ENCODE peak calls at places on chromosomes 3 and 15, in six cellular contexts. I, T, F, S, Y and O are unnamed samples.

GRCh38 chr15:33580526-33580925 is 269.8 kb downstream of the RYR3 start:
- DNase-seq in I (no peak), T (no peak), F (no peak), S (no peak), Y (no peak), O (no peak)

GRCh38 chr3:142115927-142116668 is 33.2 kb downstream of the TFDP2 start:
- DNase-seq in I (no peak), T (no peak), F (no peak), S (no peak), Y (no peak), O (no peak)

GRCh38 chr3:12229144-12229871 is 59.6 kb upstream of the PPARG start:
- DNase-seq in I (no peak), T (no peak), F (no peak), S (no peak), Y (no peak), O (no peak)

GRCh38 chr3:71063768-71064287 is 519.7 kb downstream of the FOXP1 start:
- DNase-seq in I (peak), T (peak), F (peak), S (no peak), Y (peak), O (peak)

GRCh38 chr15:73153024-73153423 is 100.8 kb downstream of the NEO1 start:
- DNase-seq in I (no peak), T (no peak), F (no peak), S (no peak), Y (no peak), O (no peak)

GRCh38 chr3:126434931-126435411 is 40.3 kb downstream of the CFAP100 start:
- DNase-seq in I (no peak), T (no peak), F (no peak), S (no peak), Y (no peak), O (no peak)

GRCh38 chr3:142997330-142997729 is 4.0 kb upstream of the U2SURP start:
- DNase-seq in I (no peak), T (no peak), F (no peak), S (no peak), Y (no peak), O (no peak)

GRCh38 chr3:180116658-180117057 is 79.9 kb upstream of the PEX5L start:
- DNase-seq in I (no peak), T (no peak), F (peak), S (no peak), Y (no peak), O (no peak)

GRCh38 chr3:112550859-112551258 is 10.9 kb downstream of the ATG3 start:
- DNase-seq in I (no peak), T (no peak), F (peak), S (no peak), Y (no peak), O (no peak)

GRCh38 chr15:96323250-96324162 is 7.0 kb upstream of the NR2F2 start:
- DNase-seq in I (no peak), T (no peak), F (peak), S (no peak), Y (no peak), O (no peak)

GRCh38 chr3:134675726-134676252 is 25.0 kb upstream of the KY start:
- DNase-seq in I (no peak), T (no peak), F (no peak), S (no peak), Y (no peak), O (no peak)

GRCh38 chr3:33442190-33442589 is 2.0 kb upstream of the UBP1 start:
- DNase-seq in I (no peak), T (no peak), F (no peak), S (no peak), Y (no peak), O (no peak)

GRCh38 chr3:24365168-24365567 is 129.5 kb downstream of the THRB start:
- DNase-seq in I (no peak), T (no peak), F (no peak), S (no peak), Y (peak), O (no peak)

GRCh38 chr3:128911911-128912310 is 32.5 kb downstream of the ACAD9 start:
- DNase-seq in I (no peak), T (no peak), F (no peak), S (no peak), Y (no peak), O (no peak)

GRCh38 chr3:64030741-64031140 is 7.4 kb upstream of the PSMD6 start:
- DNase-seq in I (peak), T (peak), F (peak), S (peak), Y (peak), O (peak)

GRCh38 chr15:74207652-74208440 is 5.3 kb upstream of the STRA6 start:
- DNase-seq in I (no peak), T (no peak), F (no peak), S (no peak), Y (no peak), O (no peak)

GRCh38 chr3:31210068-31210650 is 315.7 kb upstream of the GADL1 start:
- DNase-seq in I (no peak), T (no peak), F (peak), S (no peak), Y (no peak), O (no peak)

GRCh38 chr3:6631376-6631775 is 229.5 kb upstream of the GRM7 start:
- DNase-seq in I (no peak), T (no peak), F (no peak), S (no peak), Y (no peak), O (no peak)

GRCh38 chr15:44719293-44719999 is 8.1 kb downstream of the B2M start:
- DNase-seq in I (no peak), T (no peak), F (peak), S (peak), Y (no peak), O (peak)

GRCh38 chr15:42057744-42058646 is 36.4 kb downstream of the PLA2G4D start:
- DNase-seq in I (no peak), T (no peak), F (no peak), S (no peak), Y (peak), O (no peak)

GRCh38 chr15:49742381-49742780 is 121.5 kb downstream of the DTWD1 start:
- DNase-seq in I (no peak), T (no peak), F (no peak), S (no peak), Y (no peak), O (no peak)

GRCh38 chr15:61994216-61994615 is 66.0 kb downstream of the VPS13C start:
- DNase-seq in I (no peak), T (no peak), F (no peak), S (no peak), Y (peak), O (no peak)

GRCh38 chr15:84759018-84759417 is 10.6 kb downstream of the ZNF592 start:
- DNase-seq in I (no peak), T (no peak), F (no peak), S (no peak), Y (no peak), O (no peak)

GRCh38 chr3:192303235-192303634 is 424.1 kb downstream of the FGF12 start:
- DNase-seq in I (no peak), T (no peak), F (peak), S (no peak), Y (no peak), O (no peak)

GRCh38 chr3:126126811-126127431 is 43.0 kb upstream of the SLC41A3 start:
- DNase-seq in I (peak), T (no peak), F (no peak), S (no peak), Y (no peak), O (no peak)

GRCh38 chr15:67149859-67150824 is 84.7 kb downstream of the SMAD3 start:
- DNase-seq in I (peak), T (peak), F (peak), S (peak), Y (peak), O (peak)

GRCh38 chr3:27317096-27317495 is 52.1 kb downstream of the NEK10 start:
- DNase-seq in I (no peak), T (no peak), F (no peak), S (no peak), Y (no peak), O (no peak)

GRCh38 chr3:183823963-183824362 is 1.4 kb downstream of the MAP6D1 start:
- DNase-seq in I (no peak), T (no peak), F (peak), S (no peak), Y (peak), O (no peak)

GRCh38 chr15:59644757-59645156 is 12.6 kb downstream of the GTF2A2 start:
- DNase-seq in I (no peak), T (no peak), F (no peak), S (no peak), Y (no peak), O (no peak)

GRCh38 chr3:72105306-72105705 is 320.4 kb upstream of the PROK2 start:
- DNase-seq in I (no peak), T (no peak), F (no peak), S (no peak), Y (no peak), O (no peak)

GRCh38 chr15:25173241-25174028 is 218.6 kb downstream of the SNRPN start:
- DNase-seq in I (no peak), T (no peak), F (no peak), S (no peak), Y (no peak), O (no peak)

GRCh38 chr3:123447749-123448502 is 964 bp downstream of the ADCY5 start:
- DNase-seq in I (peak), T (peak), F (peak), S (peak), Y (no peak), O (peak)

GRCh38 chr15:60020736-60021135 is 16.6 kb downstream of the FOXB1 start:
- DNase-seq in I (no peak), T (no peak), F (no peak), S (no peak), Y (no peak), O (no peak)

GRCh38 chr3:22089284-22089683 is 338.3 kb upstream of the ZNF385D start:
- DNase-seq in I (peak), T (peak), F (peak), S (peak), Y (peak), O (peak)

GRCh38 chr3:189260556-189261493 is 89.1 kb downstream of the TPRG1 start:
- DNase-seq in I (no peak), T (no peak), F (no peak), S (no peak), Y (no peak), O (no peak)

GRCh38 chr15:96888764-96889163 is 558.3 kb downstream of the NR2F2 start:
- DNase-seq in I (no peak), T (no peak), F (no peak), S (no peak), Y (no peak), O (no peak)

GRCh38 chr15:76147906-76148553 is 88.2 kb downstream of the TMEM266 start:
- DNase-seq in I (peak), T (peak), F (peak), S (peak), Y (peak), O (peak)

GRCh38 chr15:47717036-47717611 is at the start of gene SEMA6D:
- DNase-seq in I (peak), T (peak), F (peak), S (peak), Y (peak), O (peak)
- TF ChIP-seq CTCF in I (no peak), T (peak), F (no peak), S (peak), Y (peak), O (no peak)

GRCh38 chr3:66423791-66424190 is 77.0 kb downstream of the LRIG1 start:
- DNase-seq in I (no peak), T (no peak), F (no peak), S (no peak), Y (no peak), O (no peak)
- TF ChIP-seq CTCF in I (no peak), T (no peak), F (no peak), S (no peak), Y (no peak), O (no peak)

GRCh38 chr3:187079090-187080022 is 59.9 kb downstream of the RPL39L start:
- DNase-seq in I (no peak), T (no peak), F (no peak), S (no peak), Y (no peak), O (no peak)
- TF ChIP-seq CTCF in I (no peak), T (no peak), F (no peak), S (no peak), Y (no peak), O (no peak)

DNA sequence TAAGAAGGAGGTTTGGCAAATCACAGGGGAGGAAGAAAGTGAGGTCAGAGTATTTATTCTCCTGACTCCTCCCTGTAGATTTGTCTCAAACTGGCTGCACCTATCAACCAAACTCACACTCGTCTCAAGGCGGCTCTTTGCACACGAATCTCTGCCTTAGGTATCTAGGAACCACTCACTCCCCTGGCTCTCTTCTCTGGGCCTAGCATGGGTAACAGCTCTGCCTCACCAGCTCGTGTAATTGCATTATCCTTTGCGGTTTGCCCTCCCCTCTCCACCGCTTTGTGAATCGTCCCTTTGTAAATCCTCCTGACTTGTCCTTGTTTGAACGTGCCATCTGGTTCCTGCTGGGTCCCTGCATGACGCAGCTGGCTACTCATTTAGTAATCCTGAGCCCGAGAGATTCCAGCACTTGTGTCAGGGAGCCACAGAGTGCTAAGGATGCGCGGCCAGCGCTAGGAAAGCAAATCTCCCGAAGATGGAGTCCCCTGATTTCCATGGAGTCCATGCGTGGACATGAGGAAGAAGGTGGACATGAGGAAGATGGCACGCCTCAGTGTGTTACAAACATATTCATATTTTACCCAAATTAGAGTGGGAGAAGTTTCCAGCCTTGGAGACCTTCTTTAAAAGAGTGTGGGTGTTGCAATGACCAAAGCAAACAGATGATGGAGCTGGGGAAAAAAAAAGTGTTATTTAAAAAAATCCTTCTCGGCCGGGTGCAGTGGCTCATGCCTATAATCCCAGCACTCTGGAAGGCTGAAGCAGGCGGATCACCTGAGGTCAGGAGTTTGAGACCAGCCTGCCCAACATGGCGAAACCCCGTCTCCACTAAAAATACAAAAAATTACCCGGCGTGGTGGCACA is 26.7 kb downstream of the NRROS start:
- DNase-seq in I (no peak), T (no peak), F (peak), S (no peak), Y (peak), O (no peak)
- TF ChIP-seq CTCF in I (no peak), T (no peak), F (no peak), S (no peak), Y (no peak), O (no peak)

GRCh38 chr3:16319307-16319706 is 54.3 kb downstream of the OXNAD1 start:
- DNase-seq in I (no peak), T (peak), F (peak), S (peak), Y (no peak), O (peak)
- TF ChIP-seq CTCF in I (peak), T (peak), F (peak), S (peak), Y (no peak), O (peak)